ENCODE peak calls at places on chromosome 7, in nine cellular contexts. One of them, this sample, is unnamed.
A peak's percentile ranks its signal among the peaks of the same experiment; 100 is the strongest.

GRCh38 chr7:16585540-16585939 is 58.9 kb downstream of the LRRC72 start:
- DNase-seq in uterus: no peak
- DNase-seq in mucosa of descending colon: no peak
- DNase-seq in upper lobe of right lung: no peak
- DNase-seq in Peyer's patch: no peak
- DNase-seq in fibroblast of lung: no peak
- DNase-seq in CD8-positive, alpha-beta T cell: no peak
- DNase-seq in A549: no peak
- DNase-seq in hepatocyte: no peak
- DNase-seq in this sample: no peak

GRCh38 chr7:100567751-100568175 is 5.9 kb downstream of the SAP25 start:
- DNase-seq in mucosa of descending colon: peak; percentile 29
- DNase-seq in uterus: no peak
- DNase-seq in upper lobe of right lung: peak; percentile 66
- DNase-seq in Peyer's patch: no peak
- DNase-seq in hepatocyte: no peak
- DNase-seq in A549: no peak
- DNase-seq in fibroblast of lung: no peak
- DNase-seq in CD8-positive, alpha-beta T cell: no peak
- DNase-seq in this sample: no peak

GRCh38 chr7:11540271-11540761 is 291.7 kb downstream of the THSD7A start:
- DNase-seq in CD8-positive, alpha-beta T cell: no peak
- DNase-seq in upper lobe of right lung: no peak
- DNase-seq in A549: no peak
- DNase-seq in uterus: no peak
- DNase-seq in hepatocyte: peak; percentile 35
- DNase-seq in mucosa of descending colon: no peak
- DNase-seq in Peyer's patch: no peak
- DNase-seq in fibroblast of lung: peak; percentile 23
- DNase-seq in this sample: no peak

GRCh38 chr7:19480383-19480782 is 228.5 kb downstream of the POLR1F start:
- DNase-seq in fibroblast of lung: no peak
- DNase-seq in A549: no peak
- DNase-seq in Peyer's patch: no peak
- DNase-seq in CD8-positive, alpha-beta T cell: no peak
- DNase-seq in uterus: no peak
- DNase-seq in mucosa of descending colon: no peak
- DNase-seq in hepatocyte: no peak
- DNase-seq in upper lobe of right lung: no peak
- DNase-seq in this sample: no peak

GRCh38 chr7:140605337-140605736 is 35.3 kb downstream of the DENND2A start:
- DNase-seq in Peyer's patch: no peak
- DNase-seq in mucosa of descending colon: no peak
- DNase-seq in fibroblast of lung: no peak
- DNase-seq in CD8-positive, alpha-beta T cell: no peak
- DNase-seq in uterus: no peak
- DNase-seq in upper lobe of right lung: peak; percentile 0
- DNase-seq in A549: no peak
- DNase-seq in hepatocyte: no peak
- DNase-seq in this sample: no peak

GRCh38 chr7:35630573-35630972 is 64.4 kb downstream of the HERPUD2 start:
- DNase-seq in A549: no peak
- DNase-seq in fibroblast of lung: peak; percentile 65
- DNase-seq in Peyer's patch: no peak
- DNase-seq in uterus: no peak
- DNase-seq in upper lobe of right lung: no peak
- DNase-seq in hepatocyte: no peak
- DNase-seq in CD8-positive, alpha-beta T cell: no peak
- DNase-seq in mucosa of descending colon: no peak
- DNase-seq in this sample: no peak

GRCh38 chr7:3896366-3896765 is 595.3 kb downstream of the SDK1 start:
- DNase-seq in hepatocyte: no peak
- DNase-seq in A549: no peak
- DNase-seq in Peyer's patch: no peak
- DNase-seq in upper lobe of right lung: no peak
- DNase-seq in CD8-positive, alpha-beta T cell: no peak
- DNase-seq in mucosa of descending colon: no peak
- DNase-seq in fibroblast of lung: no peak
- DNase-seq in uterus: no peak
- DNase-seq in this sample: no peak

GRCh38 chr7:37977243-37977642 is 56.8 kb downstream of the EPDR1 start:
- DNase-seq in upper lobe of right lung: no peak
- DNase-seq in A549: no peak
- DNase-seq in mucosa of descending colon: no peak
- DNase-seq in Peyer's patch: no peak
- DNase-seq in uterus: no peak
- DNase-seq in CD8-positive, alpha-beta T cell: no peak
- DNase-seq in fibroblast of lung: no peak
- DNase-seq in hepatocyte: no peak
- DNase-seq in this sample: no peak

GRCh38 chr7:79528421-79528820 is 75.0 kb upstream of the MAGI2 start:
- DNase-seq in hepatocyte: no peak
- DNase-seq in A549: no peak
- DNase-seq in fibroblast of lung: no peak
- DNase-seq in uterus: no peak
- DNase-seq in upper lobe of right lung: no peak
- DNase-seq in Peyer's patch: no peak
- DNase-seq in mucosa of descending colon: no peak
- DNase-seq in CD8-positive, alpha-beta T cell: no peak
- DNase-seq in this sample: no peak

GRCh38 chr7:91019686-91020385 is 244.4 kb upstream of the FZD1 start:
- DNase-seq in uterus: no peak
- DNase-seq in A549: no peak
- DNase-seq in hepatocyte: no peak
- DNase-seq in upper lobe of right lung: no peak
- DNase-seq in mucosa of descending colon: no peak
- DNase-seq in fibroblast of lung: no peak
- DNase-seq in CD8-positive, alpha-beta T cell: no peak
- DNase-seq in Peyer's patch: no peak
- DNase-seq in this sample: no peak

GRCh38 chr7:157926521-157927167 is 589.8 kb downstream of the DNAJB6 start:
- DNase-seq in A549: no peak
- DNase-seq in Peyer's patch: no peak
- DNase-seq in hepatocyte: no peak
- DNase-seq in uterus: no peak
- DNase-seq in upper lobe of right lung: no peak
- DNase-seq in CD8-positive, alpha-beta T cell: peak; percentile 21
- DNase-seq in fibroblast of lung: no peak
- DNase-seq in mucosa of descending colon: no peak
- DNase-seq in this sample: no peak
- H3K9me3 ChIP-seq in A549: no peaks in the 10 kb centered on the region
- H3K9me3 ChIP-seq in Peyer's patch: no peaks in the 10 kb centered on the region
- H3K9me3 ChIP-seq in hepatocyte: no peaks in the 10 kb centered on the region
- H3K9me3 ChIP-seq in uterus: no peaks in the 10 kb centered on the region
- H3K9me3 ChIP-seq in upper lobe of right lung: no peaks in the 10 kb centered on the region
- H3K9me3 ChIP-seq in CD8-positive, alpha-beta T cell: no peaks in the 10 kb centered on the region
- H3K9me3 ChIP-seq in fibroblast of lung: no peaks in the 10 kb centered on the region
- H3K9me3 ChIP-seq in mucosa of descending colon: no peaks in the 10 kb centered on the region
- H3K9me3 ChIP-seq in this sample: no peaks in the 10 kb centered on the region

DNA sequence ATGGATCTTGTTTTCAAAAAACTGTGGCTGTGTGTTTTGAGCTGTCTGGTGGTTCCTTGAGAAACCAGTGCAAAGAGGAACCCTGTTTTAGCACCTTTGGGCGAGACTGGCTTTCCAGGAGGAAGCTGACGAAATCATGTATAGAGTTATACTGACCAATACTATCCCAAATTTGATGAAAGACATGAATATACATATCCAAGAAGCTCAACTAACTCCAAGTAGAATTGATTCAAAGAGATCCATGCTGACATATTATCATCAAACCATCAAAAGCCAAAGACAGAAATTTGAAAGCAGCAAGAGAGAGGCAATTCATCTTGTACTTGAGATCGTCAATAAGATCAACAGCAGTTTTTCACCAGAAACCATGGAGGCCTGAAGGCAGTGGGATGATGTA is 610.7 kb downstream of the DNAJB6 start:
- DNase-seq in hepatocyte: no peak
- DNase-seq in upper lobe of right lung: no peak
- DNase-seq in A549: no peak
- DNase-seq in uterus: no peak
- DNase-seq in CD8-positive, alpha-beta T cell: no peak
- DNase-seq in Peyer's patch: no peak
- DNase-seq in mucosa of descending colon: no peak
- DNase-seq in fibroblast of lung: no peak
- DNase-seq in this sample: no peak
- H3K9me3 ChIP-seq in hepatocyte: peaks cover 4% of the 10 kb centered on the region
- H3K9me3 ChIP-seq in upper lobe of right lung: no peaks in the 10 kb centered on the region
- H3K9me3 ChIP-seq in A549: peaks cover 15% of the 10 kb centered on the region
- H3K9me3 ChIP-seq in uterus: no peaks in the 10 kb centered on the region
- H3K9me3 ChIP-seq in CD8-positive, alpha-beta T cell: no peaks in the 10 kb centered on the region
- H3K9me3 ChIP-seq in Peyer's patch: no peaks in the 10 kb centered on the region
- H3K9me3 ChIP-seq in mucosa of descending colon: peaks cover 11% of the 10 kb centered on the region
- H3K9me3 ChIP-seq in fibroblast of lung: no peaks in the 10 kb centered on the region
- H3K9me3 ChIP-seq in this sample: no peaks in the 10 kb centered on the region

GRCh38 chr7:153840861-153841260 is 211.3 kb upstream of the DPP6 start:
- DNase-seq in Peyer's patch: no peak
- DNase-seq in hepatocyte: no peak
- DNase-seq in mucosa of descending colon: no peak
- DNase-seq in CD8-positive, alpha-beta T cell: no peak
- DNase-seq in fibroblast of lung: no peak
- DNase-seq in upper lobe of right lung: no peak
- DNase-seq in A549: no peak
- DNase-seq in uterus: no peak
- DNase-seq in this sample: no peak

GRCh38 chr7:153835104-153835503 is 217.1 kb upstream of the DPP6 start:
- DNase-seq in uterus: no peak
- DNase-seq in mucosa of descending colon: no peak
- DNase-seq in A549: no peak
- DNase-seq in CD8-positive, alpha-beta T cell: no peak
- DNase-seq in Peyer's patch: no peak
- DNase-seq in upper lobe of right lung: no peak
- DNase-seq in fibroblast of lung: no peak
- DNase-seq in hepatocyte: no peak
- DNase-seq in this sample: no peak

GRCh38 chr7:153832160-153832559 is 220.0 kb upstream of the DPP6 start:
- DNase-seq in fibroblast of lung: no peak
- DNase-seq in Peyer's patch: no peak
- DNase-seq in CD8-positive, alpha-beta T cell: no peak
- DNase-seq in upper lobe of right lung: no peak
- DNase-seq in hepatocyte: no peak
- DNase-seq in uterus: no peak
- DNase-seq in mucosa of descending colon: no peak
- DNase-seq in A549: no peak
- DNase-seq in this sample: no peak

GRCh38 chr7:153835712-153836265 is 216.4 kb upstream of the DPP6 start:
- DNase-seq in upper lobe of right lung: no peak
- DNase-seq in mucosa of descending colon: no peak
- DNase-seq in uterus: peak; percentile 38
- DNase-seq in Peyer's patch: no peak
- DNase-seq in CD8-positive, alpha-beta T cell: no peak
- DNase-seq in A549: no peak
- DNase-seq in fibroblast of lung: no peak
- DNase-seq in hepatocyte: no peak
- DNase-seq in this sample: no peak
- H3K9me3 ChIP-seq in upper lobe of right lung: no peaks in the 10 kb centered on the region
- H3K9me3 ChIP-seq in mucosa of descending colon: no peaks in the 10 kb centered on the region
- H3K9me3 ChIP-seq in uterus: no peaks in the 10 kb centered on the region
- H3K9me3 ChIP-seq in Peyer's patch: no peaks in the 10 kb centered on the region
- H3K9me3 ChIP-seq in CD8-positive, alpha-beta T cell: no peaks in the 10 kb centered on the region
- H3K9me3 ChIP-seq in A549: no peaks in the 10 kb centered on the region
- H3K9me3 ChIP-seq in fibroblast of lung: no peaks in the 10 kb centered on the region
- H3K9me3 ChIP-seq in hepatocyte: no peaks in the 10 kb centered on the region
- H3K9me3 ChIP-seq in this sample: no peaks in the 10 kb centered on the region

DNA sequence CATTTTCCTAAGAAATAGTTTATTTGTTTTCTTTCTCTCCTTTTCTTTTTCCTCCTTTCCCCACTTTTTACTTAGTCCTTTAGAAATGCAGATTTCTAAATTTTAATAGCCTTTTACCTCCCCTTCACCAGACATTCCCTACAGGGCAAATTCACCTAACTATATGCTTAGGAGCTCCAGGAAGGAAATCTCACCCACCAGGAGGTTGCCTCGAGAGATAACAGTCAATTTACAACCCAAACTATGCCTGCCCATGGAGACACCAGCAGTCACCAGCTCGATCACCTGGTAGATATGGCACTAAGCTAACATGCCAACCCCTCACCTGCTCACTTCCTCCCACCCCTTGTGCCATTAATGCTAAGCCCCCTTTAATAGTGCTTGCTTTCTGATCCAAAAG is 25.2 kb upstream of the CREB3L2 start:
- DNase-seq in uterus: no peak
- DNase-seq in fibroblast of lung: no peak
- DNase-seq in A549: no peak
- DNase-seq in CD8-positive, alpha-beta T cell: no peak
- DNase-seq in Peyer's patch: no peak
- DNase-seq in upper lobe of right lung: no peak
- DNase-seq in hepatocyte: no peak
- DNase-seq in mucosa of descending colon: no peak
- DNase-seq in this sample: no peak
- H3K9me3 ChIP-seq in uterus: no peaks in the 10 kb centered on the region
- H3K9me3 ChIP-seq in fibroblast of lung: no peaks in the 10 kb centered on the region
- H3K9me3 ChIP-seq in A549: no peaks in the 10 kb centered on the region
- H3K9me3 ChIP-seq in CD8-positive, alpha-beta T cell: no peaks in the 10 kb centered on the region
- H3K9me3 ChIP-seq in Peyer's patch: no peaks in the 10 kb centered on the region
- H3K9me3 ChIP-seq in upper lobe of right lung: no peaks in the 10 kb centered on the region
- H3K9me3 ChIP-seq in hepatocyte: peaks cover 11% of the 10 kb centered on the region
- H3K9me3 ChIP-seq in mucosa of descending colon: no peaks in the 10 kb centered on the region
- H3K9me3 ChIP-seq in this sample: no peaks in the 10 kb centered on the region

DNA sequence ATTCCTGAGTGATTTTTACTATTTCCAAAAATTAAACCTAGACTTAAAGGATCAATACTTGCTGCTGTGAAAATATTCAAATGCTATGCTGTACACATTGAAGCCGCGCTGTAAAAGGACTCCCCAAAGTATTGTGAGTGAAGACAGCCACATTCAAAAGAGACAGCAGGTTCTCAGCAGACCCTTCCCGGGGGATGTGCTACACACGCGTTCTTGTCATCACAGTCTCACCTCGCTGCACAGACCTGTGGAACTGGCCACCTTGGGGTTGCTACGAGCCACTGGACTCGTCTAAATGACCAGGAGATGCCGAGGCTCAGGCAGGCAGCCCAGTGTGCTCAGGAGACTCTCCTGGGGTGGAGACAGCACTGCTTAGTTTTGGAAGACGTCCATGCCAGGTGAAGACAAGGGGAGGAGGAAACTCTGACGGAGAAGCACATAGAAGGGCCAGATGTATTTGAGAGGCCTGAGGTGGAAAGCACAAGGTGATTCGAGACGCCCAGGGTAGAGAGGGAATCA is 367.7 kb upstream of the SHH start:
- DNase-seq in upper lobe of right lung: no peak
- DNase-seq in uterus: no peak
- DNase-seq in fibroblast of lung: no peak
- DNase-seq in CD8-positive, alpha-beta T cell: no peak
- DNase-seq in A549: no peak
- DNase-seq in mucosa of descending colon: no peak
- DNase-seq in Peyer's patch: no peak
- DNase-seq in hepatocyte: no peak
- DNase-seq in this sample: no peak
- H3K9me3 ChIP-seq in upper lobe of right lung: no peaks in the 10 kb centered on the region
- H3K9me3 ChIP-seq in uterus: no peaks in the 10 kb centered on the region
- H3K9me3 ChIP-seq in fibroblast of lung: no peaks in the 10 kb centered on the region
- H3K9me3 ChIP-seq in CD8-positive, alpha-beta T cell: no peaks in the 10 kb centered on the region
- H3K9me3 ChIP-seq in A549: peaks cover 4% of the 10 kb centered on the region
- H3K9me3 ChIP-seq in mucosa of descending colon: no peaks in the 10 kb centered on the region
- H3K9me3 ChIP-seq in Peyer's patch: no peaks in the 10 kb centered on the region
- H3K9me3 ChIP-seq in hepatocyte: no peaks in the 10 kb centered on the region
- H3K9me3 ChIP-seq in this sample: no peaks in the 10 kb centered on the region

This sample was measured in T-helper 17 cell.